ENCODE peak calls at places on chromosomes 11 and 22, in four cellular contexts. S is prostate gland, O is transverse colon, P is stomach. B is an unnamed sample.

GRCh38 chr11:88553204-88553603 is 215.7 kb upstream of the CTSC start:
- DNase-seq in S (no peak), O (no peak), P (no peak), B (no peak)

GRCh38 chr11:92527467-92527866 is 302.8 kb downstream of the FAT3 start:
- DNase-seq in S (no peak), O (no peak), P (no peak), B (no peak)

GRCh38 chr11:11871991-11872401 is 30.2 kb downstream of the USP47 start:
- DNase-seq in S (no peak), O (no peak), P (no peak), B (no peak)

GRCh38 chr11:48103621-48104561 is 112.7 kb upstream of the OR4B1 start:
- DNase-seq in S (peak; percentile 69), O (peak; percentile 51), P (no peak), B (no peak)

GRCh38 chr11:92638678-92639077 is 330.8 kb upstream of the MTNR1B start:
- DNase-seq in S (no peak), O (no peak), P (no peak), B (no peak)

GRCh38 chr11:927871-928270 is 2.2 kb downstream of the AP2A2 start:
- DNase-seq in S (no peak), O (peak; percentile 54), P (no peak), B (no peak)

GRCh38 chr22:49666146-49666809 is 161.4 kb downstream of the BRD1 start:
- DNase-seq in S (no peak), O (peak; percentile 2), P (no peak), B (peak; percentile 27)

GRCh38 chr11:28837599-28837998 is 729.4 kb downstream of the METTL15 start:
- DNase-seq in S (no peak), O (no peak), P (no peak), B (no peak)

GRCh38 chr11:130790689-130791088 is 125.6 kb downstream of the SNX19 start:
- DNase-seq in S (no peak), O (no peak), P (no peak), B (no peak)

GRCh38 chr22:26580240-26580962 is 9.5 kb downstream of the TPST2 start:
- DNase-seq in S (no peak), O (no peak), P (no peak), B (no peak)

DNA sequence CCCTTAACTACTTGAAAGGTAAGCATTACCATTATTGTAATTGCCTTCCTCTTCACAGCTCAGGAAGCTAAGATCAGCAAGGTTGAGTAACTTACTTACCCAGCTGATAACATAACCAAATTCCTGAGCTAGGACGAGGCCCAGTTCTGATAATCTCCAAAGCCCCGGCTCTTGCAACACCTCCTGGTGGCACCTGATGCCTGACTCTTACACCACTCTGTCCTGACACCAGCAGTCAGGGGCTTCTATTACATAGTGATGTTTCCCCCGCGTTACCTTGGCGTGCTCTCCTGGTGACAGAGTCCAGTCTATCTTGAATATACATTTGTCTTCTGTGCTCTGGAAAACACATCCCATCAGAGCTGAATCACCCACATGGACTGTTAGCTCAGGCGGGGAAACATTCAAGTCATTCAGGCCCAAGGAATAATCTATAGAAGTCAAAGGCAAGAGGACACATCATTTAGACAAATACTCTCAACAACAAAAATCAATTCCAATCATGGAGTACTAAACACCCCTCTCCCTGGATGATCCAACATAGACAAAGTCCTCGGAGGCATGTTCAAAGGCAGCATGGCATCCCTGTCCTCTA is 12.6 kb downstream of the JAML start:
- DNase-seq in S (no peak), O (no peak), P (peak; percentile 47), B (no peak)
- TF ChIP-seq POLR2AphosphoS5 in S (no peak), O (no peak), P (no peak), B (no peak)

GRCh38 chr11:2649400-2649799 is 50.4 kb downstream of the KCNQ1OT1 start:
- DNase-seq in S (no peak), O (no peak), P (no peak), B (no peak)
- H3K4me1 ChIP-seq in S (no peaks in the 10 kb centered on the region), O (no peaks in the 10 kb centered on the region), P (no peaks in the 10 kb centered on the region), B (no peaks in the 10 kb centered on the region)

DNA sequence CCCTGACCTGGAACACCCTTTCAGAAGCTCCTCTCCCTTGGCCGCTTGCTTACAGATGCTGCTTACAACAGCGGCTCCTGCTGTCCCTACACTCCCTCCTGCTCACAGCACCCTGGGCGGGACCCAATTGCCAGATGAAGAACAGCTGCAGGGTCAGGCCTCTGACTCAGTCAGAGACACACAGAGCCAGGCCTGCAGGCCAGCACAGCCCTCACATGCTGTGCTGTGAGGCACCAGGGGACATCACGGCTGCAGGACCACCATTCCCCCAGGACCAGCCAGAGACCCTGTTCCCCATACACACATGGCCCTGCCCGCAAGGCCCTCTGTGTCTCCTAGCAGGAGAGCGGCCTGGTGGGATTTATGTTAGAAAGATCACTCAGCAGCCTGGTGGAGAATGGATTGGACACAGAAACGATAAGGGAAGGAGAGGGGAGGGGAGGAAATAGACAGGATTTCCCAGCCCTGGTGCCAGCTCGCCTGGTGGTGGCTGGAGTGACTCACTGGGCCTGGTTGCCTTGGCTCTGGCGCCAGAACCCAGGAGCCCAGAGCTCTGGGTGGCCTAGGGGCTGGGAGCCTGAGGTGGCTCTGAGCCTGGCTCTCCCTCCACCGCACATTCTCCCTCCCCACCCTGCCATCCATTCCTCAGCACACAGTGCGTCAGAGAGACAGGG is 6.7 kb downstream of the CAPN5 start:
- DNase-seq in S (peak; percentile 38), O (peak; percentile 93), P (peak; percentile 77), B (peak; percentile 65)
- TF ChIP-seq POLR2AphosphoS5 in S (peak; percentile 58), O (peak; percentile 87), P (peak; percentile 58), B (no peak)

GRCh38 chr11:63846897-63847296 is 8.0 kb downstream of the MARK2 start:
- DNase-seq in S (no peak), O (no peak), P (no peak), B (no peak)

GRCh38 chr11:63845305-63845704 is 6.4 kb downstream of the MARK2 start:
- DNase-seq in S (no peak), O (no peak), P (no peak), B (no peak)

GRCh38 chr11:63849691-63850090 is 10.8 kb downstream of the MARK2 start:
- DNase-seq in S (no peak), O (no peak), P (no peak), B (no peak)

GRCh38 chr11:63845911-63846310 is 7.0 kb downstream of the MARK2 start:
- DNase-seq in S (no peak), O (no peak), P (no peak), B (no peak)

DNA sequence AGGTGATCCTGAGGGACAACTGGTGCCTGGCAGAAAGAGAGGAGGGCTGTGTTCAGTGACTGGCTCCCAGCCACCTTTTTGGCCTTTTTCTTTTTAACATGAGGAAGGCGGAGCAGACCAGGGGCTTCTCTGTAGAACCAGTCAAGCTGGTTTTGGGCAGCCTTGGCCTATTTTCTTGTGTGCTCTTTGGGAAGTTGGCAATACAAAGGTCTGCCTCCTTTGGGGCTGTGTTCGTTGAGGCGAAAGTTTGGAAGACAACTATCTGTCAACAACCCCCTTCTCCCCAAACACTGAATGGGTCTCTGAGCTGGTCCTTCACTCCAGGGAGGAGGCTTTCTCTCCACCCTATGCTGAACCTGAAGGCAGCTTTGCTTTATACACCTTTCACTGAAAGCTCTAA is 8.5 kb downstream of the MARK2 start:
- DNase-seq in S (peak; percentile 87), O (no peak), P (peak; percentile 83), B (no peak)
- H3K4me1 ChIP-seq in S (peaks cover 40% of the 10 kb centered on the region), O (peaks cover 44% of the 10 kb centered on the region), P (peaks cover 98% of the 10 kb centered on the region), B (peaks cover 22% of the 10 kb centered on the region)

GRCh38 chr11:68273056-68273738 is 1.4 kb upstream of the C11orf24 start:
- DNase-seq in S (no peak), O (no peak), P (no peak), B (no peak)

GRCh38 chr11:68270334-68271022 is 1.3 kb downstream of the C11orf24 start:
- DNase-seq in S (no peak), O (peak; percentile 61), P (no peak), B (no peak)

GRCh38 chr11:68271023-68271780 is 571 bp downstream of the C11orf24 start:
- DNase-seq in S (no peak), O (peak; percentile 68), P (peak; percentile 61), B (peak; percentile 30)

GRCh38 chr11:68269414-68270081 is 2.2 kb downstream of the C11orf24 start:
- DNase-seq in S (no peak), O (no peak), P (no peak), B (no peak)

DNA sequence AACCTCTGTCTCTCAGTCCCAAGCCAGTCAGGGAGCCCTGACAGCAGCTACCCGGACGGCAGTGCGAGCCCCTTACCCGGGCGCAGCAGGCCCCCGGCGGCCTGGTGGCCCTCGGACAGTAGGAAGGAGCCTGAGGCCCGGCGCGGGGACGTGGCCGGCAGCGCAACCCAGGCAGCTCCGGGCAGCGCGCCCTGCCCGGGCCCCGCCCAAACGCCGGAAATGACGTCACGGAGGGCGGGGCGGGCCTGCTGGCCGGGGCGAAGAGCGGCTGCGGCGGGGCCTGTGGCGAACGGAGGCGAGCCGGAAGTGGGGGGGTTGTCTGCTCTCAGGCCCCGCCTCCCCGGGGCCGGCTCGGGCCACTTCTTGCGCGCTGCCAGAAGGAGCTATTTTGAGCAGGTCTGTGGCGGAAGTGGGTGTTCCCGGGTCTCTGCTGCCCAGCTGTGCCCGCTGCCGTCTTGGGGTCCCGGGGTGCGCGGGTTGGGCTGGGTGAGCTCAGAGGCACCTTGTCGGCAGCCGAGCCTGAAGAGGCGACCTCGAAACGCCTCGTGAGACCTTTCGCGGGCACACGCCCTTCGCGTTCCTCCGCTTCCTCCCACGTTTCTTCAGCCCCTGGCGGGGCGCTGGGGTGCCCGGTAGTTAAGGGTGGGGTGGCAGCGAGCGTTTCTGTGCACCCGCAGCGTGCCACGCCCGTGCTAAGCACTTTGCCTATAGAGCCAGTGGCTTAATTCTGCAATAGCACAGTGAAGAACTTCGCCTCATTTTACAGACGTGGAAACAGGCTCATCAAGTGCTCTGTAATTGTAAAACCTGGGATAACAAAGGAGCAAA is at the start of gene C11orf24:
- DNase-seq in S (peak; percentile 95), O (peak; percentile 96), P (peak; percentile 96), B (peak; percentile 92)
- TF ChIP-seq POLR2AphosphoS5 in S (peak; percentile 83), O (peak; percentile 81), P (peak; percentile 70), B (peak; percentile 70)

DNA sequence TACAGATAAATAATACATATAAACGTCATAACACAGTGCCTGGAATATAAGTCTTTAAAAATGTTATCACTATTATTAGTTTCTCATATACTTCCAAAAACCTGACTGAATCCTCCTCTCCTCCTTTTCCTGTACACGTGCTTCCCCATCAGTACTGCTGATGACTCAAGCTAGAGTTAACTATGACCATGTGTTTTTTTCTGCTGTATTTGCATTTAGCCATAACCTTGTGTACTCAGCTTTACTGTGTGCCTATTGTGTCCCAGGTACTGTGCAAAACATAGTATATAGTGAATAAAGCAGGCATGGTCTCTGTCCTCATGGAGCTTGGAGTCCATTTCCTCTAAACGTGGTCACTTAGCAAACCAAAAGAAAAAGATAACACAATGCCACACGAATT is 56.5 kb upstream of the ARHGAP32 start:
- DNase-seq in S (no peak), O (no peak), P (no peak), B (no peak)
- H3K4me1 ChIP-seq in S (no peaks in the 10 kb centered on the region), O (no peaks in the 10 kb centered on the region), P (peaks cover 8% of the 10 kb centered on the region), B (no peaks in the 10 kb centered on the region)

DNA sequence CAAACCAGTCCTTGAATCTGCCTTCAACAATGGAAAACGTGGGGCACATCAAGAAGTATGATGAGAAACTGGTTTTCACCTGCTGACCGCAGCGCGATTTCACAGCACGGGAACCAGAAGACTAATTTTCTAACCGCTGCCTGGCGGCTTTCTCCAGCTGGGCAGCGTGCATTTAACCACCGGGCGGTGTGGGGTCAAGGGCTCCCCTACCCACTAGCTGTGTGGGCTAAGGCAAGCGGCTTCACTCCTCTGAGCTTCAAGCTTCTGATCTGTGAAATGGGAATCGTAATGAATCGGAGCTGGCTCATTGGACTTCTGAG is 4.2 kb downstream of the SHANK2 start:
- DNase-seq in S (no peak), O (no peak), P (no peak), B (peak; percentile 31)
- TF ChIP-seq POLR2AphosphoS5 in S (no peak), O (no peak), P (no peak), B (no peak)

B was measured in breast epithelium.